ENCODE peak calls at places on chromosomes 2 and 18, in seven cellular contexts. Y, S, Q, Z, A, L and N are unnamed samples.

GRCh38 chr2:31980674-31981356 is 30.0 kb downstream of the MEMO1 start:
- DNase-seq in Y (no peak), S (no peak), Q (peak; percentile 68), Z (no peak), A (no peak), L (no peak), N (peak; percentile 73)

GRCh38 chr18:3447035-3447894 is 2.7 kb upstream of the TGIF1 start:
- DNase-seq in Y (peak; percentile 72), S (no peak), Q (peak; percentile 62), Z (peak; percentile 26), A (no peak), L (peak; percentile 83), N (peak; percentile 91)

GRCh38 chr18:8416212-8417019 is 192.8 kb upstream of the RAB12 start:
- DNase-seq in Y (no peak), S (no peak), Q (peak; percentile 4), Z (no peak), A (no peak), L (no peak), N (no peak)

GRCh38 chr2:48228345-48228684 is 301.6 kb upstream of the STON1 start:
- DNase-seq in Y (no peak), S (no peak), Q (no peak), Z (no peak), A (no peak), L (no peak), N (no peak)

GRCh38 chr2:60476206-60476946 is 77.1 kb downstream of the BCL11A start:
- DNase-seq in Y (peak; percentile 42), S (no peak), Q (no peak), Z (no peak), A (no peak), L (no peak), N (no peak)

GRCh38 chr18:37334494-37335125 is 231.0 kb downstream of the CELF4 start:
- DNase-seq in Y (no peak), S (no peak), Q (peak; percentile 46), Z (no peak), A (no peak), L (no peak), N (no peak)

GRCh38 chr2:231000211-231000904 is 4.4 kb downstream of the SPATA3 start:
- DNase-seq in Y (no peak), S (no peak), Q (no peak), Z (no peak), A (no peak), L (no peak), N (no peak)

GRCh38 chr2:144325086-144325485 is 194.8 kb downstream of the ZEB2 start:
- DNase-seq in Y (no peak), S (no peak), Q (no peak), Z (no peak), A (no peak), L (no peak), N (no peak)

GRCh38 chr2:45654250-45654649 is 2.8 kb downstream of the PRKCE start:
- DNase-seq in Y (no peak), S (no peak), Q (no peak), Z (no peak), A (no peak), L (no peak), N (no peak)

GRCh38 chr2:26691881-26692813 is at the start of gene KCNK3:
- DNase-seq in Y (peak; percentile 94), S (peak; percentile 82), Q (peak; percentile 25), Z (no peak), A (no peak), L (no peak), N (peak; percentile 13)

GRCh38 chr2:161745866-161746614 is 121.8 kb downstream of the SLC4A10 start:
- DNase-seq in Y (no peak), S (no peak), Q (no peak), Z (no peak), A (no peak), L (no peak), N (no peak)

DNA sequence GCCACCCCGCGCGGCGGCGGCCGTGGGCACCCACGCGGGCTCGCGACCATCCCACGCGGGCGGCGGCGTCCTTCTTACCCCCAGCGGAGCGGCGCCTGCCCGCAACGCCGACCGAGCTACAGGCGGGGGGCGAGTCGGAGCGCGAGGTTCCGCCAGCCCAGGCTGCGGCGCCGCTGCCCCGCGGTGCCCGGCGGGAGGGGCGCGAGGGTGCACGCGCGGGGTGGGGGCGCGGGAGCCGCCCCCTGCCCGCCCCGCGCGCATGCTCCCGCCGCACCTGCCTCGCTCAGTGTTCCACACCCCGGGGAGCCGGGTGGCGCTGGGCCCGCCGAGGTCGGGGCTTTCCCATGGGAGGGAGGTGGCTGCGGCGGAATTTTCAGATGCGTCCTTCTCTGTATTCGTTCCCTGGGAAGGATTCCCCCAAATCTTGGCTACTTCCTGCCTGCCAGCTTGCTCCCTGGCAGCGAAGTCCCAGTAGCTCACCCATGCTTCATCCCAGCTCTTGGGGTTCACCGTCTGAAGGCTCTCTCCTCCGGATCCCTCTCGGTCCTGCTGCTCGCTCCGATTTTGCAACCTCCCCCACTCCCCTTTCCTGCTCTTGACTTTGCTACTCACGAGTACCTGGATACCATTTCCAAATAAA is at the start of gene L3MBTL4:
- DNase-seq in Y (peak; percentile 76), S (peak; percentile 70), Q (no peak), Z (no peak), A (no peak), L (peak; percentile 89), N (no peak)
- TF ChIP-seq POLR2A in Y (no peak), S (no peak), Q (no peak), Z (peak; percentile 45), A (peak; percentile 4), L (no peak), N (no peak)

DNA sequence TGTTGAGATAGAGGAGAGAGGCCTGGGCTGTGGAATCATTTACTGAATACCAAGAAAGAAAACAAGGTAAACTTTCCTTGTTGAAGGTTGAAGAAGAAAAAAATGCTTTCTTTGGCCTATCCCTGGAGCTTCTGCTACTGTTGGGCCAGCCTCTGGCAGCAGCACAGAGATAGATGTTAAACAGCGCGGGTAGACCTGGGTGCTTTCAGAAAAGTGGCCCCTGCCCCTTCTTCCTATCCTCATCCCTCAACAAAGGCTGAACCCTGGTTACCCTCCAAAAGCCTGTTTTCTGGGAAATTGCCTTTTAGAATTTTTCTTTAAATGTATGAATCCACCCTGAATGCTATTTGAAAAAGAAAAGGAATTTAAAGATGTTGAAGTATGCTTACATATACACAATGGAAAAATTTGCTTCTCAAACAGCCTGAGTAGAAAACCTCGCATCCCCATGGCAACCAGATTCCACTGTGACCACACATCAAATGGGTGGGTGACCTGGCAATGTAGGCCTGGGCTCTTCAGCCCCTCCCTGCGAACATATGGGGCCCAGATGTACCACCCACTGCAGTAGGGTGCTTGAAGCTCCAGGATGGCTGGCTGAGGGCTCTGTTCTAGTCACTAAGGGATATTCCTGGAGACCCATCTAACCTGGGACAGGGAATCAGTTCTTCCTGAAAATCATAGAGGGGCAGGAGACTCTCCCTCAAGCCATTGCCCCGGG is 23.4 kb upstream of the CHRNA1 start:
- DNase-seq in Y (no peak), S (no peak), Q (peak; percentile 100), Z (no peak), A (no peak), L (no peak), N (no peak)
- TF ChIP-seq POLR2A in Y (no peak), S (no peak), Q (peak; percentile 12), Z (no peak), A (no peak), L (no peak), N (no peak)

GRCh38 chr2:28413152-28413895 is 20.7 kb downstream of the FOSL2 start:
- DNase-seq in Y (peak; percentile 66), S (no peak), Q (peak; percentile 49), Z (no peak), A (no peak), L (peak; percentile 79), N (no peak)
- TF ChIP-seq POLR2A in Y (peak; percentile 19), S (no peak), Q (no peak), Z (no peak), A (peak; percentile 10), L (no peak), N (no peak)

DNA sequence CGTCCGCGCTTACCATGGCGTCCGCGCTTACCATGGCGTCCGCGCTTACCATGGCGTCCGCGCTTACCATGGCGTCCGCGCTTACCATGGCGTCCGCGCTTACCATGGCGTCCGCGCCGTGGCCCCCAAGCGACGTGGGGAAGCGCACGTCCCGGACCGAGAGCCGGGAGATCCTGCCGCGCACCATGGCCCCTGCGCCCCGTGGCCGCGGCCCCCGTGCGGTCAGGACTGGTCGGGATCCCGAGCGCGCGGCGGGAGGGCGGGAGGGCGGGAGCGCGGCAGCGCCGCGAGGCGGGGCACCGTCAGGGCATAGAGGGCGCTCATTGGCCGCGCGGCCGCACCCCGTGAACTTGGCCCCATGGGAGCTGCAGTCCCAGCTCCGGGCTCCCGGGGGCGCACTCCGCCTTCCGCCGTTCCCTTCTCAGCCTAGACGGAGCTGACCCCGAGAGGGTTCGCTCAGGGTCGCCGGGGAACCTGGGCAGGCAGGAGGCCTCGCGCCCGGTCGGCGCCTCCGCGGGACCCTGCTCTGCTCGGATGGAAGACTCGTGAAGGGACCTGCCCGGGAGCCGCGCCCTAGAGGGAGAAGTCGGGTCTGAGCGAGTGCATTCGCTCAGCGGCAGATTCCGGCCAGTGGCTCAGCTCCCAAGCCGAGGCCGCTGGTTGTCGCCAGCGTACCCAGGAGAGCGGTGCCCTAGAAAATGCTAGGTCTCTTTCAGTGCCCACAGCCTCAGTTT is at the start of gene ENOSF1:
- DNase-seq in Y (peak; percentile 91), S (peak; percentile 90), Q (peak; percentile 58), Z (peak; percentile 52), A (no peak), L (peak; percentile 95), N (peak; percentile 93)
- TF ChIP-seq POLR2A in Y (no peak), S (peak; percentile 20), Q (no peak), Z (no peak), A (peak; percentile 47), L (peak; percentile 17), N (no peak)

GRCh38 chr2:226649201-226649600 is 150.4 kb downstream of the IRS1 start:
- DNase-seq in Y (no peak), S (no peak), Q (no peak), Z (no peak), A (no peak), L (no peak), N (no peak)
- TF ChIP-seq POLR2A in Y (no peak), S (no peak), Q (no peak), Z (no peak), A (no peak), L (no peak), N (no peak)